ENCODE peak calls at places on chromosome 2, in eight cellular contexts. Z, W, C, X, V, I, O and N are unnamed samples.

GRCh38 chr2:162768646-162769045 is 69.9 kb downstream of the KCNH7 start:
- DNase-seq in Z (peak), C (no peak), V (no peak), O (no peak), X (no peak), I (no peak), W (no peak), N (no peak)

GRCh38 chr2:939936-940620 is 10.6 kb upstream of the SNTG2 start:
- DNase-seq in V (no peak), O (no peak), W (no peak), C (no peak), I (no peak), X (no peak), Z (no peak), N (no peak)

GRCh38 chr2:149166958-149167810 is 128.7 kb downstream of the LYPD6B start:
- DNase-seq in C (no peak), V (no peak), W (peak), X (no peak), Z (no peak), I (no peak), O (no peak), N (no peak)

GRCh38 chr2:138500592-138501426 is 761 bp upstream of the SPOPL start:
- DNase-seq in V (no peak), Z (peak), I (no peak), O (no peak), W (no peak), C (no peak), X (peak), N (peak)

GRCh38 chr2:234595829-234596228 is 98.9 kb upstream of the ARL4C start:
- DNase-seq in W (no peak), C (no peak), I (no peak), O (no peak), V (no peak), Z (no peak), X (no peak), N (no peak)

GRCh38 chr2:162127422-162127821 is 24.6 kb downstream of the GCG start:
- DNase-seq in Z (no peak), X (no peak), V (no peak), W (no peak), C (no peak), I (no peak), O (no peak), N (no peak)

GRCh38 chr2:6444529-6444928 is 421.2 kb downstream of the CMPK2 start:
- DNase-seq in Z (no peak), C (no peak), W (no peak), V (no peak), I (no peak), O (no peak), X (no peak), N (peak)

GRCh38 chr2:1341409-1342120 is 71.7 kb upstream of the TPO start:
- DNase-seq in W (no peak), C (no peak), O (no peak), I (no peak), V (no peak), X (no peak), Z (no peak), N (no peak)

DNA sequence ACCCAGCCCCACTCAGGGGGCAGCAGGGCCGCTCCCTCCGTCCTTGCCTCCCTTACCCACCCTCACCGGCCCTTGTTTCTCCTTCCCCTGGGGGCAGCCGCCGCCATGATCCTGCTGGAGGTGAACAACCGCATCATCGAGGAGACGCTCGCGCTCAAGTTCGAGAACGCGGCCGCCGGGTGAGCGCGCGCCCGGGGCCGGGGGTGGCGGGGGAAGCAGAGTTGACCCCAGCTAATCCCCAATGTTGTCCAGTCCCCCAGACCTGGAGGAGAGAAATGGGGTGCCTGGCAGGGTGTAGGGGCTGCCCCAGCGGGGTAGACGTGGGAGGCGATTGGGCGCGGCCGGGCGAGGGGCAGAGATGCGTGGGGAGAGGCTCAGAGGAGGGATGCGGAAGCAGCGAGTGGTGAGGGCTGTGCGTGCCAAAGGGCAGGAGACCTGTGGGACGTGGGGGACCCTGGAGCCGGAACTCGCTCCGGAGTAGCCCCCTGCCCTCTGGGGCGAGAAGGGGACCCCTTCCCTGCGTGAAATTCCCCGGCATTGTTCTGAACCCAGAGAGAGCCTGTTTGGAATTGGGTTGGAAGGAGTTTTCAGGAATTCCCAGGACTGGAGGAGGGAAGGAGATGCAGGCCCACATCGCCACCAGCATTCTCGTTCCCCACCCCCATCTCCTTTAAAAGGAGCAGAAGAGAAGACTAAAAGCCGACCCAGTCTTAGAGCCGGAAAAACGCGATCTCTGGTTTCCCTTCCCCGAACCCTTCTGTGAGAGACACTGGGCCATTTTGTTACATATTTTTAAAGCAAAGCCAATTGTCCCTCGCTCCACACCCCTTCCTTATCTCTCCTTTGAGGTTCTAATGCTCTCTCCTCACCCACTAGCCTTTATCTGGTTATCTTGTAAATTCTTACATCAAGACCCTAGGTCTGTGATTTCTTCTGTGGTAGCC is 649 bp downstream of the ARPC2 start:
- DNase-seq in V (peak), O (peak), I (peak), C (peak), Z (peak), W (peak), X (peak), N (peak)
- TF ChIP-seq CTCF in V (no peak), O (no peak), I (no peak), C (no peak), Z (no peak), W (no peak), X (no peak), N (no peak)

DNA sequence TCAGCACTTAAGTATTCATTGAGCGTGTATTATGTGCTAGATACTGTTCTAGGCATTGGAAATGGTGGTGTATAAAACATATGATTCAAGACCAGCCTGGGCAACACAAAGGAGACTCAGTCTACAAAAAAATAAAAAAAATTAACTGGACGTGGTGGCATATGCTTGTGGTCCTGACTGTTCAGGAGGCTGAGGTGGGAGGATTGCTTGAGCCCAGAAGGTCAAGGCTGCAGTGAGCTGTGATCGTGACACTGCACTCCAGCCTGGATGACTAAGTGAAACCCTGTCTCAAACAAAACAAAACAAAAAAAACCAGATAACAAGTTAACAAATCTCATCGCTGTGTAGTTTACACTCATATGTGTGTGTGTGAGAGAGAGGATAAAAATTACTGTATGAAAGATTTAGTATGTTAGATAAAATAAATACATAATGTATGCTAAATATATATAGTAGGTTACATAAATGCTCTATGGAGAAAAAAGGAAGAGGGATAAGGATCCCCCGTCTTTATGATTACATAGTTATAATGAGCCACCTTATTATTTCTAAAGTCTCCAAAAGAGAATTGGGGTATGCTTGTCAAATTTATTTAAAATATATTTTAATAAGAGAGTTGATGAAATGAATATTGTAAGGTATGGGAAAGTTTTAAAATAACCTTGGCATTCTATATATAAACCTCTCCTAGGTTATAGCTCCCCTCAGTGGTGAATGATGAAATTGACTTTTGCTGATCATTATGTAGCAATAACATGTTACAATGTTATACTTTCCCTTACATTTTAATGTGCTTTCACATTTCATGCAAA is 69.2 kb downstream of the EHBP1 start:
- DNase-seq in C (peak), V (no peak), X (no peak), O (no peak), W (no peak), I (no peak), Z (no peak), N (no peak)
- H3K27ac ChIP-seq in C (peak), V (no peak), X (no peak), O (peak), W (no peak), I (no peak), Z (no peak), N (no peak)

GRCh38 chr2:85785871-85786270 is 32.1 kb downstream of the ATOH8 start:
- DNase-seq in X (no peak), O (no peak), Z (no peak), W (no peak), V (no peak), C (no peak), I (no peak), N (no peak)
- H3K4me3 ChIP-seq in X (no peak), O (no peak), Z (no peak), W (no peak), V (no peak), C (no peak), I (no peak), N (no peak)

GRCh38 chr2:45567974-45568789 is 42.9 kb downstream of the SRBD1 start:
- DNase-seq in Z (no peak), C (no peak), I (no peak), W (no peak), O (no peak), X (no peak), V (no peak), N (no peak)

GRCh38 chr2:45568935-45569334 is 42.1 kb downstream of the SRBD1 start:
- DNase-seq in W (no peak), V (no peak), C (no peak), I (no peak), X (no peak), O (no peak), Z (no peak), N (no peak)

GRCh38 chr2:45572979-45573378 is 38.1 kb downstream of the SRBD1 start:
- DNase-seq in Z (no peak), X (no peak), C (no peak), I (no peak), W (no peak), O (no peak), V (no peak), N (no peak)

GRCh38 chr2:45571940-45572339 is 39.1 kb downstream of the SRBD1 start:
- DNase-seq in V (no peak), X (no peak), Z (no peak), I (no peak), C (no peak), O (no peak), W (no peak), N (no peak)

GRCh38 chr2:45570671-45571334 is 40.3 kb downstream of the SRBD1 start:
- DNase-seq in O (no peak), X (no peak), C (no peak), V (no peak), W (no peak), Z (no peak), I (no peak), N (no peak)
- TF ChIP-seq CTCF in O (no peak), X (no peak), C (no peak), V (no peak), W (no peak), Z (no peak), I (no peak), N (no peak)

GRCh38 chr2:111671426-111672150 is 212.4 kb downstream of the ANAPC1 start:
- DNase-seq in I (peak), O (no peak), Z (no peak), W (no peak), X (peak), C (peak), V (peak), N (no peak)
- H3K27ac ChIP-seq in I (no peak), O (no peak), Z (no peak), W (no peak), X (no peak), C (no peak), V (peak), N (no peak)